ENCODE peak calls at places on chromosomes 1 and 21, in five cellular contexts. One of them, this sample, is unnamed.

GRCh38 chr1:54069792-54070548 is 16.6 kb downstream of the TCEANC2 start:
- DNase-seq in BJ: no peak
- DNase-seq in endodermal cell: peak
- DNase-seq in fibroblast of mammary gland: peak
- DNase-seq in nephron progenitor cell: no peak
- DNase-seq in this sample: peak

GRCh38 chr1:89540406-89540970 is 15.9 kb downstream of the LRRC8B start:
- DNase-seq in BJ: no peak
- DNase-seq in endodermal cell: no peak
- DNase-seq in fibroblast of mammary gland: no peak
- DNase-seq in nephron progenitor cell: no peak
- DNase-seq in this sample: no peak

GRCh38 chr1:9066945-9067807 is 2.3 kb downstream of the SLC2A5 start:
- DNase-seq in BJ: peak
- DNase-seq in endodermal cell: no peak
- DNase-seq in fibroblast of mammary gland: peak
- DNase-seq in nephron progenitor cell: no peak
- DNase-seq in this sample: no peak

GRCh38 chr1:30872033-30872947 is 36.3 kb downstream of the SDC3 start:
- DNase-seq in BJ: no peak
- DNase-seq in endodermal cell: no peak
- DNase-seq in fibroblast of mammary gland: peak
- DNase-seq in nephron progenitor cell: no peak
- DNase-seq in this sample: no peak

GRCh38 chr1:167797005-167797404 is 75.2 kb downstream of the MPZL1 start:
- DNase-seq in BJ: peak
- DNase-seq in endodermal cell: peak
- DNase-seq in fibroblast of mammary gland: peak
- DNase-seq in nephron progenitor cell: no peak
- DNase-seq in this sample: no peak

GRCh38 chr1:94621392-94621791 is 79.8 kb upstream of the F3 start:
- DNase-seq in BJ: no peak
- DNase-seq in endodermal cell: no peak
- DNase-seq in fibroblast of mammary gland: peak
- DNase-seq in nephron progenitor cell: no peak
- DNase-seq in this sample: peak

GRCh38 chr1:19081218-19081893 is 124.9 kb upstream of the IFFO2 start:
- DNase-seq in BJ: no peak
- DNase-seq in endodermal cell: no peak
- DNase-seq in fibroblast of mammary gland: peak
- DNase-seq in nephron progenitor cell: no peak
- DNase-seq in this sample: no peak

GRCh38 chr1:6602669-6603423 is at the start of gene KLHL21:
- DNase-seq in BJ: peak
- DNase-seq in endodermal cell: peak
- DNase-seq in fibroblast of mammary gland: peak
- DNase-seq in nephron progenitor cell: peak
- DNase-seq in this sample: peak

GRCh38 chr1:6897138-6897537 is 111.9 kb downstream of the CAMTA1 start:
- DNase-seq in BJ: no peak
- DNase-seq in endodermal cell: no peak
- DNase-seq in fibroblast of mammary gland: no peak
- DNase-seq in nephron progenitor cell: no peak
- DNase-seq in this sample: no peak

GRCh38 chr1:7050751-7051665 is 265.8 kb downstream of the CAMTA1 start:
- DNase-seq in BJ: no peak
- DNase-seq in endodermal cell: peak
- DNase-seq in fibroblast of mammary gland: no peak
- DNase-seq in nephron progenitor cell: no peak
- DNase-seq in this sample: no peak

GRCh38 chr1:34779962-34780361 is 1.1 kb upstream of the GJB3 start:
- DNase-seq in BJ: no peak
- DNase-seq in endodermal cell: peak
- DNase-seq in fibroblast of mammary gland: no peak
- DNase-seq in nephron progenitor cell: no peak
- DNase-seq in this sample: no peak

GRCh38 chr1:22607154-22607553 is 29.3 kb upstream of the C1QA start:
- DNase-seq in BJ: no peak
- DNase-seq in endodermal cell: peak
- DNase-seq in fibroblast of mammary gland: no peak
- DNase-seq in nephron progenitor cell: peak
- DNase-seq in this sample: no peak

GRCh38 chr1:155591770-155592169 is 18.2 kb upstream of the MSTO1 start:
- DNase-seq in BJ: no peak
- DNase-seq in endodermal cell: no peak
- DNase-seq in fibroblast of mammary gland: peak
- DNase-seq in nephron progenitor cell: no peak
- DNase-seq in this sample: peak

GRCh38 chr1:2575801-2576663 is 10.5 kb upstream of the PRXL2B start:
- DNase-seq in BJ: no peak
- DNase-seq in endodermal cell: no peak
- DNase-seq in fibroblast of mammary gland: no peak
- DNase-seq in nephron progenitor cell: no peak
- DNase-seq in this sample: no peak

GRCh38 chr1:212624976-212625501 is 16.5 kb downstream of the ATF3 start:
- DNase-seq in BJ: no peak
- DNase-seq in endodermal cell: peak
- DNase-seq in fibroblast of mammary gland: no peak
- DNase-seq in nephron progenitor cell: no peak
- DNase-seq in this sample: no peak

GRCh38 chr21:28142692-28143091 is 850.0 kb downstream of the LTN1 start:
- DNase-seq in BJ: peak
- DNase-seq in endodermal cell: no peak
- DNase-seq in fibroblast of mammary gland: peak
- DNase-seq in nephron progenitor cell: no peak
- DNase-seq in this sample: no peak

GRCh38 chr1:185375583-185375982 is 58.5 kb upstream of the IVNS1ABP start:
- DNase-seq in BJ: no peak
- DNase-seq in endodermal cell: no peak
- DNase-seq in fibroblast of mammary gland: peak
- DNase-seq in nephron progenitor cell: no peak
- DNase-seq in this sample: no peak

GRCh38 chr1:92749024-92749634 is 35.8 kb downstream of the EVI5 start:
- DNase-seq in BJ: no peak
- DNase-seq in endodermal cell: peak
- DNase-seq in fibroblast of mammary gland: peak
- DNase-seq in nephron progenitor cell: no peak
- DNase-seq in this sample: peak

GRCh38 chr21:36859744-36860501 is 106.5 kb downstream of the HLCS start:
- DNase-seq in BJ: no peak
- DNase-seq in endodermal cell: peak
- DNase-seq in fibroblast of mammary gland: peak
- DNase-seq in nephron progenitor cell: peak
- DNase-seq in this sample: peak

GRCh38 chr21:38258803-38259485 is 2.2 kb downstream of the KCNJ15 start:
- DNase-seq in BJ: no peak
- DNase-seq in endodermal cell: no peak
- DNase-seq in fibroblast of mammary gland: peak
- DNase-seq in nephron progenitor cell: no peak
- DNase-seq in this sample: no peak

GRCh38 chr1:187840557-187840956 is 1011.8 kb downstream of the PLA2G4A start:
- DNase-seq in BJ: no peak
- DNase-seq in endodermal cell: no peak
- DNase-seq in fibroblast of mammary gland: no peak
- DNase-seq in nephron progenitor cell: no peak
- DNase-seq in this sample: no peak

GRCh38 chr1:9593492-9594465 is 5.1 kb downstream of the TMEM201 start:
- DNase-seq in BJ: no peak
- DNase-seq in endodermal cell: peak
- DNase-seq in fibroblast of mammary gland: peak
- DNase-seq in nephron progenitor cell: peak
- DNase-seq in this sample: peak

GRCh38 chr1:9696793-9697192 is 45.3 kb downstream of the PIK3CD start:
- DNase-seq in BJ: no peak
- DNase-seq in endodermal cell: no peak
- DNase-seq in fibroblast of mammary gland: no peak
- DNase-seq in nephron progenitor cell: no peak
- DNase-seq in this sample: no peak

GRCh38 chr21:34836103-34836932 is 167.5 kb downstream of the CLIC6 start:
- DNase-seq in BJ: peak
- DNase-seq in endodermal cell: peak
- DNase-seq in fibroblast of mammary gland: peak
- DNase-seq in nephron progenitor cell: no peak
- DNase-seq in this sample: no peak

GRCh38 chr1:229406798-229407197 is 27.1 kb downstream of the ACTA1 start:
- DNase-seq in BJ: no peak
- DNase-seq in endodermal cell: peak
- DNase-seq in fibroblast of mammary gland: no peak
- DNase-seq in nephron progenitor cell: peak
- DNase-seq in this sample: no peak

GRCh38 chr1:229410370-229410691 is 23.6 kb downstream of the ACTA1 start:
- DNase-seq in BJ: no peak
- DNase-seq in endodermal cell: no peak
- DNase-seq in fibroblast of mammary gland: no peak
- DNase-seq in nephron progenitor cell: no peak
- DNase-seq in this sample: no peak

GRCh38 chr1:229408458-229409037 is 25.3 kb downstream of the ACTA1 start:
- DNase-seq in BJ: no peak
- DNase-seq in endodermal cell: peak
- DNase-seq in fibroblast of mammary gland: no peak
- DNase-seq in nephron progenitor cell: peak
- DNase-seq in this sample: peak

GRCh38 chr1:229409616-229410369 is 24.1 kb downstream of the ACTA1 start:
- DNase-seq in BJ: no peak
- DNase-seq in endodermal cell: no peak
- DNase-seq in fibroblast of mammary gland: no peak
- DNase-seq in nephron progenitor cell: no peak
- DNase-seq in this sample: peak

GRCh38 chr1:229407206-229408026 is 26.5 kb downstream of the ACTA1 start:
- DNase-seq in BJ: no peak
- DNase-seq in endodermal cell: peak
- DNase-seq in fibroblast of mammary gland: no peak
- DNase-seq in nephron progenitor cell: peak
- DNase-seq in this sample: no peak
- TF ChIP-seq CTCF in BJ: no peak
- TF ChIP-seq CTCF in endodermal cell: no peak
- TF ChIP-seq CTCF in fibroblast of mammary gland: no peak
- TF ChIP-seq CTCF in nephron progenitor cell: no peak
- TF ChIP-seq CTCF in this sample: no peak

GRCh38 chr1:182633031-182633430 is 28.8 kb upstream of the RGS16 start:
- DNase-seq in BJ: no peak
- DNase-seq in endodermal cell: no peak
- DNase-seq in fibroblast of mammary gland: no peak
- DNase-seq in nephron progenitor cell: no peak
- DNase-seq in this sample: no peak
- TF ChIP-seq CTCF in BJ: no peak
- TF ChIP-seq CTCF in endodermal cell: no peak
- TF ChIP-seq CTCF in fibroblast of mammary gland: no peak
- TF ChIP-seq CTCF in nephron progenitor cell: no peak
- TF ChIP-seq CTCF in this sample: no peak

GRCh38 chr1:202161151-202162048 is 998 bp upstream of the PTPN7 start:
- DNase-seq in BJ: no peak
- DNase-seq in endodermal cell: no peak
- DNase-seq in fibroblast of mammary gland: no peak
- DNase-seq in nephron progenitor cell: no peak
- DNase-seq in this sample: no peak

GRCh38 chr1:202162049-202162417 is 1.6 kb upstream of the PTPN7 start:
- DNase-seq in BJ: no peak
- DNase-seq in endodermal cell: no peak
- DNase-seq in fibroblast of mammary gland: no peak
- DNase-seq in nephron progenitor cell: no peak
- DNase-seq in this sample: no peak

GRCh38 chr1:202158810-202159533 is 1.4 kb downstream of the PTPN7 start:
- DNase-seq in BJ: no peak
- DNase-seq in endodermal cell: no peak
- DNase-seq in fibroblast of mammary gland: no peak
- DNase-seq in nephron progenitor cell: no peak
- DNase-seq in this sample: no peak

GRCh38 chr1:202159534-202160371 is 649 bp downstream of the PTPN7 start:
- DNase-seq in BJ: no peak
- DNase-seq in endodermal cell: no peak
- DNase-seq in fibroblast of mammary gland: no peak
- DNase-seq in nephron progenitor cell: no peak
- DNase-seq in this sample: no peak

DNA sequence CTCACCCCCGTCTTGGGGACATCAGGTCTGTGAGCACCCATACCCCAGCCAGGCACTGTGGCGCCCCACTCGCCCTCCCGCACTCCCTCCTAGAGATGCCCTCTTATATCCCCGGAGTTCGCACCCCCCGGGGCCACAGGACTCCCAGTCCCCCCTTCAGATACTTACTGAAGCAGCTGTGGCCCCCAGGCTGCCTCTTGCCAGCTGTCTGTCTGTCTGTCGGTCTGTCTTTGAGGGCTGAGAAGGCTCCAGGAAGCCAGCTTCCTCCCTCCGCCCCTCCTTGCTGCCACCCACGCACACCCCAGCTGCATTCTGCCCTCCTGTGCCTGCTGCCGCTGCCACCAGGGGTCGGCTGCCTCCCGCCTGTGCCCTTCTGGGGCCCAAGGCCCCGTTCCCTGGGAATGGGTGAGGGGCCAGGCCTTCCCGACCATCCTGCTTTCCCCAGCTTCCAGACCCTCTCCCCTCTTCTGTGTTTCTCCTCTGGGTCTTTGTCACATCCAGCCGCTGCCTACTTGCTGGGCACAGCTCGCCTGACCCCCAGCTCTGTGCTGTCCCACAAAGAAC is at the start of gene PTPN7:
- DNase-seq in BJ: no peak
- DNase-seq in endodermal cell: no peak
- DNase-seq in fibroblast of mammary gland: no peak
- DNase-seq in nephron progenitor cell: no peak
- DNase-seq in this sample: no peak
- TF ChIP-seq CTCF in BJ: no peak
- TF ChIP-seq CTCF in endodermal cell: no peak
- TF ChIP-seq CTCF in fibroblast of mammary gland: no peak
- TF ChIP-seq CTCF in nephron progenitor cell: no peak
- TF ChIP-seq CTCF in this sample: no peak

GRCh38 chr1:25573591-25573930 is 30.2 kb downstream of the LDLRAP1 start:
- DNase-seq in BJ: no peak
- DNase-seq in endodermal cell: peak
- DNase-seq in fibroblast of mammary gland: no peak
- DNase-seq in nephron progenitor cell: no peak
- DNase-seq in this sample: no peak

GRCh38 chr1:25575191-25575590 is 31.8 kb downstream of the LDLRAP1 start:
- DNase-seq in BJ: no peak
- DNase-seq in endodermal cell: no peak
- DNase-seq in fibroblast of mammary gland: no peak
- DNase-seq in nephron progenitor cell: no peak
- DNase-seq in this sample: no peak

GRCh38 chr1:25572107-25572506 is 28.7 kb downstream of the LDLRAP1 start:
- DNase-seq in BJ: no peak
- DNase-seq in endodermal cell: no peak
- DNase-seq in fibroblast of mammary gland: no peak
- DNase-seq in nephron progenitor cell: no peak
- DNase-seq in this sample: no peak

GRCh38 chr1:25572708-25573590 is 29.5 kb downstream of the LDLRAP1 start:
- DNase-seq in BJ: no peak
- DNase-seq in endodermal cell: peak
- DNase-seq in fibroblast of mammary gland: peak
- DNase-seq in nephron progenitor cell: peak
- DNase-seq in this sample: peak

DNA sequence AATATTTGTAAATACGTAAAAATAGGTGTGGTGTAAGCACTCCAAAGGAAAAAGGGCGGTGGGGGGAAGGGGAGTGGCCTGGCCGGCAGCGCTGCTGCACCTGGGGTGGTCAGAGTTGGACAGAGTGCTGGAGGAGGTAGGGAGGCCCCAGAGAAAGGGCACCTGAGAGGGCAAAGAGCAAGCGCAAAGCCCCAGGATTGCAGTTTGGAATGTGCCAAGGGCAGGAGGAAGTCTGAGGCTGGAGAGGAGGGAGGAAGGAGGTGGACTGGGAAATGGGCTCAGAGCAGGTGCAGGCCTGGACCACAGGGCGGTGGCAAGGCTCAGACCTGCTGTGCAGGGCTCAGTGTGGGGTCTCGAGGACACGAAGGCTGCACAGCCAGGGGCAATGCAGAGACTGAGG is 30.6 kb downstream of the LDLRAP1 start:
- DNase-seq in BJ: no peak
- DNase-seq in endodermal cell: peak
- DNase-seq in fibroblast of mammary gland: no peak
- DNase-seq in nephron progenitor cell: no peak
- DNase-seq in this sample: no peak
- TF ChIP-seq CTCF in BJ: no peak
- TF ChIP-seq CTCF in endodermal cell: no peak
- TF ChIP-seq CTCF in fibroblast of mammary gland: no peak
- TF ChIP-seq CTCF in nephron progenitor cell: no peak
- TF ChIP-seq CTCF in this sample: no peak